ENCODE peak calls at places on chromosomes 4 and X, in five cellular contexts. S, D, F, W and K are unnamed samples.

GRCh38 chr4:151434183-151434860 is 25.3 kb downstream of the FHIP1A start:
- DNase-seq in S (no peak), D (peak; percentile 21), F (no peak), W (no peak), K (no peak)

GRCh38 chr4:20284990-20285389 is 33.3 kb downstream of the SLIT2 start:
- DNase-seq in S (no peak), D (no peak), F (no peak), W (no peak), K (no peak)

GRCh38 chr4:57109847-57110634 is at the start of gene IGFBP7:
- DNase-seq in S (no peak), D (no peak), F (peak; percentile 90), W (no peak), K (no peak)

GRCh38 chr4:89939994-89940393 is 45.3 kb downstream of the MMRN1 start:
- DNase-seq in S (no peak), D (no peak), F (no peak), W (peak; percentile 11), K (no peak)

GRCh38 chr4:26185436-26185835 is 135.4 kb upstream of the RBPJ start:
- DNase-seq in S (no peak), D (no peak), F (no peak), W (no peak), K (no peak)

GRCh38 chr4:98780111-98780549 is 121.7 kb upstream of the TSPAN5 start:
- DNase-seq in S (no peak), D (no peak), F (no peak), W (no peak), K (no peak)

GRCh38 chr4:84792366-84793301 is 173.9 kb downstream of the WDFY3 start:
- DNase-seq in S (no peak), D (peak; percentile 44), F (no peak), W (no peak), K (no peak)

GRCh38 chrX:129749069-129749468 is 10.3 kb downstream of the XPNPEP2 start:
- DNase-seq in S (no peak), D (no peak), F (no peak), W (no peak), K (no peak)

GRCh38 chrX:110402091-110402854 is 43.6 kb downstream of the RTL9 start:
- DNase-seq in S (no peak), D (no peak), F (peak; percentile 86), W (peak; percentile 57), K (no peak)

GRCh38 chrX:15146515-15146914 is 123.4 kb downstream of the ASB9 start:
- DNase-seq in S (no peak), D (no peak), F (no peak), W (no peak), K (no peak)

GRCh38 chrX:109855501-109855900 is 122.4 kb upstream of the ACSL4 start:
- DNase-seq in S (no peak), D (no peak), F (no peak), W (no peak), K (no peak)

GRCh38 chrX:100931218-100931924 is 2.7 kb upstream of the XKRX start:
- DNase-seq in S (no peak), D (no peak), F (no peak), W (no peak), K (no peak)